ENCODE peak calls at places on chromosome 1, in seven cellular contexts. X is WTC11, H is H1, P is HCT116, K is GM12878, W is K562, D is HepG2. Q is an unnamed sample.
A peak's percentile ranks its signal among the peaks of the same experiment; 100 is the strongest.

GRCh38 chr1:2330511-2331199 is 60.7 kb downstream of the MORN1 start:
- DNase-seq in X (no peak), H (no peak), P (no peak), K (no peak), W (no peak), D (peak; percentile 69), Q (no peak)

GRCh38 chr1:27527223-27527856 is 37.4 kb upstream of the WASF2 start:
- DNase-seq in X (peak; percentile 84), H (peak; percentile 80), P (no peak), K (no peak), W (peak; percentile 84), D (no peak), Q (peak; percentile 46)

GRCh38 chr1:157626099-157626498 is 28.2 kb upstream of the FCRL4 start:
- DNase-seq in X (peak; percentile 70), H (peak; percentile 21), P (peak; percentile 34), K (peak; percentile 12), W (peak; percentile 16), D (peak; percentile 3), Q (peak; percentile 35)

GRCh38 chr1:214581785-214582184 is 21.2 kb upstream of the CENPF start:
- DNase-seq in X (no peak), H (no peak), P (peak; percentile 33), K (no peak), W (no peak), D (no peak), Q (no peak)

GRCh38 chr1:66281808-66282207 is 252.1 kb upstream of the SGIP1 start:
- DNase-seq in X (no peak), H (no peak), P (no peak), K (no peak), W (no peak), D (no peak), Q (no peak)

GRCh38 chr1:114250683-114251572 is 97.3 kb upstream of the SYT6 start:
- DNase-seq in X (no peak), H (no peak), P (no peak), K (no peak), W (no peak), D (no peak), Q (no peak)

GRCh38 chr1:6497215-6497866 is 5.9 kb upstream of the PLEKHG5 start:
- DNase-seq in X (peak; percentile 68), H (no peak), P (no peak), K (no peak), W (peak; percentile 99), D (no peak), Q (peak; percentile 79)

GRCh38 chr1:246527402-246528088 is 20.5 kb upstream of the SMYD3 start:
- DNase-seq in X (no peak), H (no peak), P (no peak), K (no peak), W (no peak), D (no peak), Q (no peak)

GRCh38 chr1:186461014-186461413 is at the start of gene PDC:
- DNase-seq in X (no peak), H (no peak), P (no peak), K (no peak), W (no peak), D (no peak), Q (no peak)

GRCh38 chr1:23249785-23250184 is 32.5 kb upstream of the HTR1D start:
- DNase-seq in X (no peak), H (no peak), P (no peak), K (no peak), W (no peak), D (no peak), Q (no peak)

GRCh38 chr1:20074046-20074724 is 4.2 kb downstream of the PLA2G5 start:
- DNase-seq in X (no peak), H (no peak), P (no peak), K (no peak), W (no peak), D (no peak), Q (no peak)

GRCh38 chr1:21157054-21157453 is 19.6 kb downstream of the EIF4G3 start:
- DNase-seq in X (no peak), H (no peak), P (no peak), K (no peak), W (no peak), D (no peak), Q (no peak)

GRCh38 chr1:79133703-79134258 is 127.3 kb upstream of the ADGRL4 start:
- DNase-seq in X (no peak), H (no peak), P (no peak), K (no peak), W (no peak), D (no peak), Q (no peak)

GRCh38 chr1:167881069-167881468 is 32.9 kb downstream of the ADCY10 start:
- DNase-seq in X (no peak), H (no peak), P (no peak), K (no peak), W (no peak), D (no peak), Q (no peak)

GRCh38 chr1:89719502-89720306 is 86.8 kb downstream of the LRRC8C start:
- DNase-seq in X (no peak), H (no peak), P (no peak), K (peak; percentile 80), W (no peak), D (no peak), Q (no peak)

GRCh38 chr1:234972411-234973191 is 156.0 kb downstream of the TOMM20 start:
- DNase-seq in X (no peak), H (no peak), P (no peak), K (no peak), W (no peak), D (no peak), Q (no peak)

GRCh38 chr1:43235451-43236121 is 34.2 kb upstream of the TMEM125 start:
- DNase-seq in X (no peak), H (no peak), P (no peak), K (no peak), W (no peak), D (no peak), Q (no peak)

GRCh38 chr1:184954232-184954995 is 19.9 kb downstream of the NIBAN1 start:
- DNase-seq in X (no peak), H (no peak), P (no peak), K (no peak), W (no peak), D (no peak), Q (no peak)

GRCh38 chr1:184953600-184954219 is 20.6 kb downstream of the NIBAN1 start:
- DNase-seq in X (no peak), H (no peak), P (no peak), K (no peak), W (no peak), D (no peak), Q (no peak)

GRCh38 chr1:184947497-184948256 is 26.6 kb downstream of the NIBAN1 start:
- DNase-seq in X (no peak), H (no peak), P (no peak), K (no peak), W (no peak), D (no peak), Q (peak; percentile 42)

GRCh38 chr1:184945678-184946412 is 28.5 kb downstream of the NIBAN1 start:
- DNase-seq in X (no peak), H (no peak), P (no peak), K (peak; percentile 31), W (no peak), D (no peak), Q (no peak)

DNA sequence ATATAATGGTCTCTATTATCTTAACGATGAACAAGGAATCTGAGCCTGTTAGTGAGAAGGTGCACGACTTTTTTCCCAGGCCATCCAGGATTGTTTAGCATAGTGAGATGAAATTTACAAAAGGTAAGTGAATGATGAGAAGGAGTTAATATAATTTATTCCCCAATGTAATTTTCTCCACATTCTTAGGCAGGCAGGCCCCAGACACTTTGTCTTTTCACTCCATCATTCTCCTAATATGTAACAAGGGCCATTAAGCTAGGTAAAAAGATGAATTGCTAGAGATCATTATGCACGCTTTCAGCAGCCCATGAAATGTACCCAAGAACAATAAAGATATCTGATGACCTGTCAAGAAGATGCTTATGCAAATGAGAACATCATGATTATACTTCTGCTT is 24.1 kb downstream of the NIBAN1 start:
- DNase-seq in X (no peak), H (no peak), P (no peak), K (no peak), W (no peak), D (no peak), Q (no peak)
- TF ChIP-seq SP1 in X (no peak), H (no peak), P (no peak), K (no peak), W (no peak), D (no peak), Q (no peak)

GRCh38 chr1:180566048-180566447 is 7.3 kb downstream of the OVAAL start:
- DNase-seq in X (no peak), H (no peak), P (no peak), K (no peak), W (no peak), D (no peak), Q (no peak)
- TF ChIP-seq SP1 in X (no peak), H (no peak), P (no peak), K (no peak), W (no peak), D (no peak), Q (no peak)

DNA sequence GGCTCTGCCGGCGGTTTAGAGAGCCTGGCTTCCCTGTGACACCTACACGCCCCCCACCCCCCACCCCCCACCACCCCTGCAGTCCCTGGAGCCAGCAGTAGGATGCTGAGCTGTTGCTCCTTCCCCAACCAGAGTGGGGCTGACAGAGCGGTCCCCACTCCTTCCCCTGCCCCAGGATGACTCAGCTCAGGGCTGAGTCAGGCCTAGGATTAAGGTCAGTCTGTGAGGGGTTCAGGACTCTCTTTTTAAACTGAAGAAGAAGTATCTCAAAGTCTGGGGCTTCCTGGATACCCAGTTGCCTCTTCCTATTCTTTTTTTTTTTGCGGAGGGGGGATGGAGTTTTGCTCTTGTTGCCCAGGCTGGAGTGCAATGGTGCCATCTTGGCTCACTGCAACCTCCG is 19.1 kb downstream of the DMBX1 start:
- DNase-seq in X (no peak), H (no peak), P (no peak), K (no peak), W (peak; percentile 86), D (no peak), Q (no peak)
- TF ChIP-seq SP1 in X (no peak), H (no peak), P (no peak), K (no peak), W (no peak), D (no peak), Q (no peak)

DNA sequence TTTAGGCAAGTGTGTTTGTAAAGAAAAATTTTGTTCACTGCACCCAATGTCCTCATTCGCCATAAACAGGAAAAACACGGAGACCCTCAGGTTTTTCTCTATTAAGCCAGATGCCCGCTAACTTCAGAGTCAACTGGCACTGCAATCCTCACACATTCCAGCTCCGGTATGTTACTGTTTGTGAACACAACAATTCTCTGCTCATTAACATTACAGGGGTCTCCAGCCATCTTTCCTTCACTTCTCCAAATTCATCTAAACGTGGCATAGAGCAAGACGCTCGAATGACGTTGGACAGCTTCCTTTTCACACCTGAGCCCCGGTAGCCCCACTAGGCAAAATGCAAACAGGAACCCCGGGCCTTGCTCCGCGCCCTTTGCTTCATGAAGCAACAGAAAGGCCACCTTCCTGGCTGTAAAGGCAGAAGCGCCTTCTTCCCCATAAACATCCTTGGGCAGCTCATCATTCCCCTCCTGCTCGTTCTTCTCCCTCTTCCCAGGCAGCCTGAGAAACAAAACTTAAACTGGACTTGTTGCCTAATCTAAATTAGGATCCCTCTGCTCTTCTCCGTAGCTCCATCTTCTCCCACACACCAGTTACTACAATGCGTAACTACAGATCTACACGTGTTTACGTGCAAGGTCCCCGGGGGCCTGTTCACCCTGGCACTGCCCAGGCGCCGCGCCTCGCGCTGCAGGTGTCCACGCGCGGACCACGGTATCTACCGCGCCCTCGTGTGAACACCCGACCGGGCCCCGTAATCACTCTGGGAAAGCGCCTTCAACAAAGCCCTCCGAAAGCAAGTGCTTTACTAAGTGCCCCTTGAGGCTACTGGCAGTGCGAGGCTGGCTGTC is 1.2 kb downstream of the LBR start:
- DNase-seq in X (no peak), H (no peak), P (no peak), K (no peak), W (peak; percentile 42), D (no peak), Q (peak; percentile 42)
- TF ChIP-seq SP1 in X (no peak), H (no peak), P (no peak), K (no peak), W (no peak), D (no peak), Q (no peak)